ENCODE peak calls at places on chromosomes 2 and 18, in five cellular contexts. W is cardiac fibroblast; D is AG04450; I is SK-N-SH; F is CD8-positive, alpha-beta memory T cell. U is an unnamed sample.

GRCh38 chr2:41187683-41188082 is 735.8 kb upstream of the SLC8A1 start:
- DNase-seq in W (no peak), D (no peak), F (no peak), I (no peak), U (no peak)

GRCh38 chr2:230759481-230760191 is 47.0 kb downstream of the CAB39 start:
- DNase-seq in I (no peak), W (peak; percentile 24), F (no peak), D (no peak), U (no peak)

GRCh38 chr2:225598922-225599321 is 199.4 kb downstream of the NYAP2 start:
- DNase-seq in W (no peak), D (no peak), I (no peak), F (no peak), U (no peak)

GRCh38 chr18:57889841-57890240 is 86.7 kb upstream of the ATP8B1 start:
- DNase-seq in D (no peak), I (no peak), F (no peak), W (no peak), U (no peak)

GRCh38 chr2:134183679-134184078 is 70.2 kb upstream of the MGAT5 start:
- DNase-seq in W (no peak), D (no peak), I (no peak), F (no peak), U (no peak)

GRCh38 chr18:58789856-58790255 is 74.8 kb upstream of the ZNF532 start:
- DNase-seq in W (peak; percentile 25), D (no peak), F (no peak), I (no peak), U (no peak)

GRCh38 chr2:26491563-26492167 is 13.7 kb upstream of the OTOF start:
- DNase-seq in D (no peak), I (no peak), F (no peak), W (no peak), U (no peak)

GRCh38 chr2:230170532-230170931 is 49.3 kb downstream of the SP110 start:
- DNase-seq in W (peak; percentile 49), F (no peak), I (no peak), D (no peak), U (peak; percentile 55)

GRCh38 chr2:241123816-241124536 is 21.9 kb upstream of the MTERF4 start:
- DNase-seq in D (no peak), W (no peak), I (no peak), F (no peak), U (no peak)

GRCh38 chr18:58580623-58581022 is 48.3 kb downstream of the ALPK2 start:
- DNase-seq in W (peak; percentile 74), D (no peak), F (no peak), I (no peak), U (no peak)

GRCh38 chr2:9424447-9425164 is 1.2 kb downstream of the CPSF3 start:
- DNase-seq in F (no peak), I (no peak), W (no peak), D (no peak), U (no peak)

GRCh38 chr2:23901966-23902942 is 24.7 kb downstream of the ATAD2B start:
- DNase-seq in W (no peak), I (no peak), D (no peak), F (no peak), U (no peak)

GRCh38 chr2:3667151-3667631 is 9.2 kb downstream of the ALLC start:
- DNase-seq in F (no peak), D (peak; percentile 91), I (peak; percentile 76), W (peak; percentile 5), U (no peak)

GRCh38 chr2:217742837-217743236 is 260.0 kb downstream of the TNS1 start:
- DNase-seq in W (no peak), D (no peak), I (no peak), F (no peak), U (no peak)

GRCh38 chr2:64937341-64938230 is 51.6 kb upstream of the SLC1A4 start:
- DNase-seq in I (no peak), F (no peak), W (no peak), D (no peak), U (no peak)

GRCh38 chr18:12159446-12159845 is 65.8 kb downstream of the ANKRD62 start:
- DNase-seq in F (no peak), W (peak; percentile 7), D (no peak), I (no peak), U (no peak)

GRCh38 chr2:241808051-241808450 is 942 bp upstream of the NEU4 start:
- DNase-seq in I (peak; percentile 59), W (no peak), F (no peak), D (no peak), U (no peak)

GRCh38 chr18:8828798-8829197 is 123.4 kb downstream of the MTCL1 start:
- DNase-seq in I (no peak), D (no peak), F (no peak), W (no peak), U (no peak)

GRCh38 chr2:109174214-109174613 is 45.2 kb downstream of the SH3RF3 start:
- DNase-seq in F (no peak), I (no peak), W (peak; percentile 37), D (no peak), U (peak; percentile 46)

GRCh38 chr2:88600038-88600465 is 27.2 kb downstream of the EIF2AK3 start:
- DNase-seq in D (peak; percentile 93), W (peak; percentile 91), I (peak; percentile 35), F (peak; percentile 10), U (no peak)

GRCh38 chr2:39781697-39782096 is 2.6 kb upstream of the THUMPD2 start:
- DNase-seq in W (peak; percentile 18), D (no peak), I (no peak), F (no peak), U (no peak)

GRCh38 chr2:25323612-25324189 is 18.0 kb downstream of the DNMT3A start:
- DNase-seq in F (no peak), I (no peak), D (no peak), W (no peak), U (no peak)

GRCh38 chr2:128371248-128371630 is 52.6 kb upstream of the HS6ST1 start:
- DNase-seq in I (no peak), D (no peak), F (no peak), W (no peak), U (no peak)

GRCh38 chr2:128370468-128371247 is 52.0 kb upstream of the HS6ST1 start:
- DNase-seq in W (no peak), D (no peak), F (no peak), I (no peak), U (no peak)

GRCh38 chr2:128369126-128369555 is 50.5 kb upstream of the HS6ST1 start:
- DNase-seq in F (no peak), W (no peak), I (no peak), D (no peak), U (no peak)

GRCh38 chr2:128368437-128369125 is 49.9 kb upstream of the HS6ST1 start:
- DNase-seq in F (no peak), W (no peak), I (no peak), D (no peak), U (no peak)

GRCh38 chr2:128369626-128370467 is 51.2 kb upstream of the HS6ST1 start:
- DNase-seq in W (no peak), D (no peak), I (no peak), F (no peak), U (no peak)
- H3K4me3 ChIP-seq in W (no peak overlapping the region), D (no peak overlapping the region), I (no peak overlapping the region), F (no peak overlapping the region), U (no peak overlapping the region)

DNA sequence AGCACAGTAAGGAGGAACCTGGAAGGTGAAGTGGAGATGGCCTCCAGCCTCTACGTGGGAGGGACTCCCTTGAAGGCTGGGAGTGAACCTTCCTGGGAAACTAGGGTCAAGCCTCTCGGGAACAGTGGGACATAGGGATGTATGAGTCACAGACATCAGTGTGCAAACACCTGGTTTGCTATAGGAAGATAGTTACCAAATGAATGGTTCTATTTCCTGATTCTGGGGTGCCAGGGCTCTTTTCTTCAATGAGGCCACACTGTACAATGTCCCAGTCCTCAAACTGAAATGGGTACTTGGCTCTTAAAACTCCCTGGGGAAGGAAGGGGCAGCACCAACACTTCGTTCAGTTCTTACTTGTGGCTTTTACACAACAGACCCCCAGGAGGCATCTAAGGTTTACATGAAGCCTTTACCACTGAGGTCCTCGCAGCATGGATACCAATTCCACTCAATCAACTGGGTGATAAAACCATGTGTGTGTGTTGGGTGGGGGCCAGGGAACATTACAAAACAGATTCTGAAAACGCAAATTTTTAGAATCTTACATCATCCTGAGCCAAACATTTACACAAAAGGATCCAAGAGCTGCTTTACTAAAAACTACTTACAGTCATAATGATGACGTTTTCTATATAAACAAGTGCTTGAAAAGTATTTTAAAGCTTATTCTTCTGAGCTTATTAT is 10.4 kb downstream of the ERFE start:
- DNase-seq in I (peak; percentile 19), F (no peak), D (peak; percentile 95), W (peak; percentile 94), U (no peak)
- H3K4me3 ChIP-seq in I (no peak overlapping the region), F (no peak overlapping the region), D (peak overlapping the region; percentile 28), W (no peak overlapping the region), U (no peak overlapping the region)

GRCh38 chr2:45006942-45007287 is 2.3 kb downstream of the SIX2 start:
- DNase-seq in W (no peak), F (no peak), D (no peak), I (no peak), U (no peak)
- H3K4me3 ChIP-seq in W (peak overlapping the region; percentile 63), F (no peak overlapping the region), D (no peak overlapping the region), I (no peak overlapping the region), U (no peak overlapping the region)

GRCh38 chr2:97870396-97870843 is 125.3 kb downstream of the TMEM131 start:
- DNase-seq in D (peak; percentile 58), F (no peak), I (no peak), W (peak; percentile 70), U (peak; percentile 80)

GRCh38 chr2:97871096-97871780 is 124.5 kb downstream of the TMEM131 start:
- DNase-seq in I (no peak), D (peak; percentile 10), F (no peak), W (peak; percentile 34), U (no peak)

GRCh38 chr2:97868986-97869721 is 126.6 kb downstream of the TMEM131 start:
- DNase-seq in W (peak; percentile 92), I (no peak), D (peak; percentile 78), F (no peak), U (no peak)

GRCh38 chr2:97869722-97870346 is 125.9 kb downstream of the TMEM131 start:
- DNase-seq in F (no peak), W (no peak), I (no peak), D (no peak), U (no peak)
- H3K4me3 ChIP-seq in F (no peak overlapping the region), W (no peak overlapping the region), I (no peak overlapping the region), D (peak overlapping the region; percentile 18), U (peak overlapping the region; percentile 14)

DNA sequence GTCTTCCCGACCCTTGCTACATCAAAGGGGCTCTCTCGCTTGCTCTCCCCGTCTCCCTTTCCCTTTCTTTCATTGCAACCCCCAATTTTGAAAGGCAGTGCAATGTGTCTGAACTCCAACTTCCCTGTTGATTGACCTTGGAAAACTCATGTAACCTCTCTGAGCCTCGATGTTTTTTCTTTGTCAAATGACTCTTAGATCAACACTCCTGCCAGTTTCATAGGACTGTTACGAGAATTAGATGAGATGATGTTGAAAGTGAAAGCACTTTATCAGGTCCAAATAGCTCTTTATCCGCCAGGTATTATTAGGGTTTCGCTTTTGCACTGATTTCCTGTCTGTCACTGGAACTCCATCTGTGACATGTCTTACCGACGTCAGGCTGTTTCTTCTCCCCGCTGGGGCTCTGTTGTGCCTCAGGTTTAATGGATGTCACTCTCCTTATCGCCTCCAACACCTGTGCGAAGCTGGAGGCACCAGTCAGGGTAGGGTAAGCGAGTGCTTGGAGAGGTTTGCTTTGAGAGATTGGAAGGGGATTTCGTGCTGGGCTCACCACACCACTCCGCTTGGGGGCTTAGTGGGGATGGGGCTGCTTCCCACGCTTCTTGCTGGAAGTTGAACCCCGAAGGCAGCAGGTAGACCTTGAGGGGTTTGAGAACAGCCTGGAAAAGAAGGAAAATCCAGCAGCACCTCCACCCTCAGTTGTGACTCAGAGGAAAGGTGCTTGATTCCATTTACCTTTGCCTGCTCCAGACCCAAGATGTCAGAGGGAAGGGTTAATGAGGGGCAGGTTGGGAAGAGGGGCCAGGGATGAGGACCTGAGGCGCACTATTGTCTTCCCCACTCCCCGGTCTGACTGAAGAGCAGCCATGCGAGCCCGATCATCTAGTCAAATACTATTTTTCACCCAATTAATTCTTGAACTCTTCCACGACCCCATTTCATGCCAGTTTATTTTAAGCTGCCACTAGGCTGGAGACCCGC is 4.3 kb downstream of the GAD1 start:
- DNase-seq in W (no peak), F (no peak), I (no peak), D (no peak), U (no peak)
- H3K4me3 ChIP-seq in W (no peak overlapping the region), F (peak overlapping the region; percentile 53), I (peak overlapping the region; percentile 21), D (no peak overlapping the region), U (no peak overlapping the region)

U was measured in DND-41.